ENCODE peak calls at places on chromosomes 1 and 21, in five cellular contexts. One of them, this sample, is unnamed.

GRCh38 chr1:201171063-201172036 is 17.1 kb upstream of the TMEM9 start:
- DNase-seq in IMR-90: peak; percentile 46
- DNase-seq in neuronal stem cell: no peak
- DNase-seq in H9: peak; percentile 62
- DNase-seq in H1: no peak
- DNase-seq in this sample: peak; percentile 82

GRCh38 chr1:203556047-203556851 is 62.3 kb downstream of the OPTC start:
- DNase-seq in IMR-90: peak; percentile 85
- DNase-seq in neuronal stem cell: no peak
- DNase-seq in H9: peak; percentile 66
- DNase-seq in H1: no peak
- DNase-seq in this sample: peak; percentile 75

GRCh38 chr1:98119793-98120192 is 199.0 kb upstream of the DPYD start:
- DNase-seq in IMR-90: peak; percentile 22
- DNase-seq in neuronal stem cell: peak; percentile 23
- DNase-seq in H9: peak; percentile 29
- DNase-seq in H1: no peak
- DNase-seq in this sample: peak; percentile 25

GRCh38 chr1:43978551-43979260 is at the start of gene B4GALT2:
- DNase-seq in IMR-90: no peak
- DNase-seq in neuronal stem cell: no peak
- DNase-seq in H9: peak; percentile 68
- DNase-seq in H1: no peak
- DNase-seq in this sample: no peak

GRCh38 chr1:225754940-225755635 is 22.5 kb upstream of the SRP9 start:
- DNase-seq in IMR-90: peak; percentile 92
- DNase-seq in neuronal stem cell: no peak
- DNase-seq in H9: no peak
- DNase-seq in H1: no peak
- DNase-seq in this sample: peak; percentile 82

GRCh38 chr1:18110968-18111367 is 3.4 kb downstream of the IGSF21 start:
- DNase-seq in IMR-90: no peak
- DNase-seq in neuronal stem cell: no peak
- DNase-seq in H9: peak; percentile 47
- DNase-seq in H1: no peak
- DNase-seq in this sample: no peak

GRCh38 chr1:236877661-236878060 is 82.6 kb downstream of the MTR start:
- DNase-seq in IMR-90: no peak
- DNase-seq in neuronal stem cell: no peak
- DNase-seq in H9: no peak
- DNase-seq in H1: no peak
- DNase-seq in this sample: no peak

GRCh38 chr1:207815913-207816312 is 64.1 kb downstream of the CD46 start:
- DNase-seq in IMR-90: peak; percentile 67
- DNase-seq in neuronal stem cell: no peak
- DNase-seq in H9: no peak
- DNase-seq in H1: no peak
- DNase-seq in this sample: peak; percentile 63

GRCh38 chr1:31182352-31182751 is 57.3 kb downstream of the NKAIN1 start:
- DNase-seq in IMR-90: peak; percentile 97
- DNase-seq in neuronal stem cell: peak; percentile 68
- DNase-seq in H9: peak; percentile 87
- DNase-seq in H1: no peak
- DNase-seq in this sample: peak; percentile 97

GRCh38 chr21:35045539-35046222 is 3.4 kb downstream of the RUNX1 start:
- DNase-seq in IMR-90: no peak
- DNase-seq in neuronal stem cell: no peak
- DNase-seq in H9: no peak
- DNase-seq in H1: no peak
- DNase-seq in this sample: no peak

GRCh38 chr21:35044770-35045538 is 4.1 kb downstream of the RUNX1 start:
- DNase-seq in IMR-90: no peak
- DNase-seq in neuronal stem cell: no peak
- DNase-seq in H9: no peak
- DNase-seq in H1: no peak
- DNase-seq in this sample: no peak

GRCh38 chr21:35046223-35046690 is 2.8 kb downstream of the RUNX1 start:
- DNase-seq in IMR-90: no peak
- DNase-seq in neuronal stem cell: no peak
- DNase-seq in H9: no peak
- DNase-seq in H1: no peak
- DNase-seq in this sample: no peak

GRCh38 chr21:35043549-35043948 is 5.6 kb downstream of the RUNX1 start:
- DNase-seq in IMR-90: no peak
- DNase-seq in neuronal stem cell: no peak
- DNase-seq in H9: no peak
- DNase-seq in H1: no peak
- DNase-seq in this sample: no peak

GRCh38 chr21:35044128-35044527 is 5.0 kb downstream of the RUNX1 start:
- DNase-seq in IMR-90: no peak
- DNase-seq in neuronal stem cell: no peak
- DNase-seq in H9: no peak
- DNase-seq in H1: no peak
- DNase-seq in this sample: no peak
- H3K4me1 ChIP-seq in IMR-90: peaks cover 17% of the 10 kb centered on the region
- H3K4me1 ChIP-seq in neuronal stem cell: peaks cover 8% of the 10 kb centered on the region
- H3K4me1 ChIP-seq in H9: no peaks in the 10 kb centered on the region
- H3K4me1 ChIP-seq in H1: peaks cover 2% of the 10 kb centered on the region
- H3K4me1 ChIP-seq in this sample: peaks cover 8% of the 10 kb centered on the region

DNA sequence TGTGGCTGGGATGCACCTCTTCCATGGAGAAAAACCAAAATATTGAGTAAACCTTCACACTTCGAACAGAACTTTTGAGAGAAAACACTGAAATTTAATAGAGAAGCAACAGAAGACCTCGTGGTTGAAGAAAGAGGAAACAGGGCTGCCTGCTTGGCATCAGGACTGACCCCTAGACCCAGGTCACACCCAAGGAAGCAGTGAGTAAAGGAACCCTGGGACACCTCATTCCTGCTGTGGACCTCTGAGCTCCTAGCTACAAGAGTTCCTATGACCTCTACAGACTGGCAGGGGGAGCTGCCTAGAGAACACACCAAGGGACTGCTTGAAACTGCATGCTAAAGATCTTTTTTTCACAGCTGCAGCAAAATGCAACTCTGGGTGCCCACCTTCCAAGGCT is 67.8 kb downstream of the FASLG start:
- DNase-seq in IMR-90: no peak
- DNase-seq in neuronal stem cell: no peak
- DNase-seq in H9: no peak
- DNase-seq in H1: no peak
- DNase-seq in this sample: no peak
- H4K91ac ChIP-seq in IMR-90: no peak overlapping the region
- H4K91ac ChIP-seq in neuronal stem cell: no peak overlapping the region
- H4K91ac ChIP-seq in H9: no peak overlapping the region
- H4K91ac ChIP-seq in H1: no peak overlapping the region
- H4K91ac ChIP-seq in this sample: no peak overlapping the region

GRCh38 chr21:20276377-20276776 is 721.8 kb upstream of the NCAM2 start:
- DNase-seq in IMR-90: no peak
- DNase-seq in neuronal stem cell: no peak
- DNase-seq in H9: no peak
- DNase-seq in H1: no peak
- DNase-seq in this sample: no peak

GRCh38 chr21:20270365-20271055 is 727.7 kb upstream of the NCAM2 start:
- DNase-seq in IMR-90: no peak
- DNase-seq in neuronal stem cell: no peak
- DNase-seq in H9: no peak
- DNase-seq in H1: no peak
- DNase-seq in this sample: no peak

GRCh38 chr21:20276954-20277353 is 721.3 kb upstream of the NCAM2 start:
- DNase-seq in IMR-90: no peak
- DNase-seq in neuronal stem cell: peak; percentile 3
- DNase-seq in H9: no peak
- DNase-seq in H1: no peak
- DNase-seq in this sample: no peak

DNA sequence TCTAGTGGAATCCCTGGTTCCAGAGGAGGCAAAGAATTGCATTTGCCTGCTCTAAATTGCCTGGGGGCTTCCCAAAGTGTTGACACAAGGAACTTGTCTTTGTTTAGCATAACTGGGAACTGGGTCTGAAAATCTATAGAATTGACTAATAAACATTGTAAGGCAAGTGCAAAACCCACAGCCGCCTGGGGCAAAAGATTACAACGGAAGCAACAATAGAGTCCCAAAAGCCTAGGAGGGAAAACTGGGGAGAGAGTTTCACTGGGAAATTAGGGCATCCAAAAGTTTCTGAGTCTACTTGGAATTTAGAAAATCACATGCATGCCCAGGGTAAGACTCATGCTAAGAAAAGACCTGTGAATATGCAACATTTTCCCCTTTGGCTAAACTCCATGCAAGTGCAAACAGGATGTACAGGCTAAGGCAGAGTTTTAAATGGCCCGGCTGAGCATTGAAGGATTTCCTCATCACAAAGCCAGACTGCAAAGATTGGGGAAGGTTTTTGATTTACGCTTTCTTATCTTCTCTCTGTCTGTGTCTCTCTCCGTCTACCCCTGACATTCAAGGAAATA is 725.3 kb upstream of the NCAM2 start:
- DNase-seq in IMR-90: no peak
- DNase-seq in neuronal stem cell: no peak
- DNase-seq in H9: peak; percentile 27
- DNase-seq in H1: no peak
- DNase-seq in this sample: no peak
- H2BK15ac ChIP-seq in IMR-90: no peak overlapping the region
- H2BK15ac ChIP-seq in neuronal stem cell: no peak overlapping the region
- H2BK15ac ChIP-seq in H9: no peak overlapping the region
- H2BK15ac ChIP-seq in H1: no peak overlapping the region
- H2BK15ac ChIP-seq in this sample: no peak overlapping the region

GRCh38 chr1:10678852-10679251 is 117.6 kb downstream of the CASZ1 start:
- DNase-seq in IMR-90: no peak
- DNase-seq in neuronal stem cell: no peak
- DNase-seq in H9: no peak
- DNase-seq in H1: no peak
- DNase-seq in this sample: no peak
- H3K4me1 ChIP-seq in IMR-90: peaks cover 3% of the 10 kb centered on the region
- H3K4me1 ChIP-seq in neuronal stem cell: peaks cover 50% of the 10 kb centered on the region
- H3K4me1 ChIP-seq in H9: peaks cover 4% of the 10 kb centered on the region
- H3K4me1 ChIP-seq in H1: peaks cover 51% of the 10 kb centered on the region
- H3K4me1 ChIP-seq in this sample: peaks cover 38% of the 10 kb centered on the region

GRCh38 chr1:66197120-66197519 is 336.8 kb upstream of the SGIP1 start:
- DNase-seq in IMR-90: no peak
- DNase-seq in neuronal stem cell: no peak
- DNase-seq in H9: no peak
- DNase-seq in H1: no peak
- DNase-seq in this sample: no peak

DNA sequence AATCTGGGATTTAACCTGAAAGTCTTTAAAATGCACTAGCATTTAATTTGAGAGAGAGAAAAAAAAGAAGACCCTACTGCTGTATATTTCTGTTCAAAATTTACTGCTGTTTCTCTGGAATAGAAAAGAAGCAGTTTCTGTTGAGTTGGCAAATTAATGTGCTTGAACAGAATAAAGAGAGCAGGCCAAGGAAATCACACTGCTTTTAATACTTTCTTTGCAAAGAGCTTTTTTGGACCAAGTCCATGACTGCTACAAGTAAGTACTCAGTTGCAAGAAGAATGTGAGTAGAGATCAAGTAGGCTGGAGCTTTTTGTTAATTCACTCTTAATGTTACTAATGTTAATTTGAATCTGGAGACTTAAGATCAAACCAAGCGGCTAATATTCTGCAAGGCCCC is 336.2 kb upstream of the SGIP1 start:
- DNase-seq in IMR-90: no peak
- DNase-seq in neuronal stem cell: no peak
- DNase-seq in H9: no peak
- DNase-seq in H1: no peak
- DNase-seq in this sample: no peak
- H4K91ac ChIP-seq in IMR-90: no peak overlapping the region
- H4K91ac ChIP-seq in neuronal stem cell: no peak overlapping the region
- H4K91ac ChIP-seq in H9: no peak overlapping the region
- H4K91ac ChIP-seq in H1: no peak overlapping the region
- H4K91ac ChIP-seq in this sample: no peak overlapping the region

GRCh38 chr1:27429029-27429425 is 36.6 kb downstream of the GPR3 start:
- DNase-seq in IMR-90: no peak
- DNase-seq in neuronal stem cell: no peak
- DNase-seq in H9: no peak
- DNase-seq in H1: no peak
- DNase-seq in this sample: peak; percentile 8
- H2BK15ac ChIP-seq in IMR-90: no peak overlapping the region
- H2BK15ac ChIP-seq in neuronal stem cell: no peak overlapping the region
- H2BK15ac ChIP-seq in H9: no peak overlapping the region
- H2BK15ac ChIP-seq in H1: no peak overlapping the region
- H2BK15ac ChIP-seq in this sample: no peak overlapping the region

GRCh38 chr1:27666791-27667254 is 5.2 kb downstream of the IFI6 start:
- DNase-seq in IMR-90: no peak
- DNase-seq in neuronal stem cell: no peak
- DNase-seq in H9: no peak
- DNase-seq in H1: no peak
- DNase-seq in this sample: no peak
- H3K4me1 ChIP-seq in IMR-90: peaks cover 3% of the 10 kb centered on the region
- H3K4me1 ChIP-seq in neuronal stem cell: peaks cover 9% of the 10 kb centered on the region
- H3K4me1 ChIP-seq in H9: peaks cover 5% of the 10 kb centered on the region
- H3K4me1 ChIP-seq in H1: peaks cover 7% of the 10 kb centered on the region
- H3K4me1 ChIP-seq in this sample: peaks cover 8% of the 10 kb centered on the region

DNA sequence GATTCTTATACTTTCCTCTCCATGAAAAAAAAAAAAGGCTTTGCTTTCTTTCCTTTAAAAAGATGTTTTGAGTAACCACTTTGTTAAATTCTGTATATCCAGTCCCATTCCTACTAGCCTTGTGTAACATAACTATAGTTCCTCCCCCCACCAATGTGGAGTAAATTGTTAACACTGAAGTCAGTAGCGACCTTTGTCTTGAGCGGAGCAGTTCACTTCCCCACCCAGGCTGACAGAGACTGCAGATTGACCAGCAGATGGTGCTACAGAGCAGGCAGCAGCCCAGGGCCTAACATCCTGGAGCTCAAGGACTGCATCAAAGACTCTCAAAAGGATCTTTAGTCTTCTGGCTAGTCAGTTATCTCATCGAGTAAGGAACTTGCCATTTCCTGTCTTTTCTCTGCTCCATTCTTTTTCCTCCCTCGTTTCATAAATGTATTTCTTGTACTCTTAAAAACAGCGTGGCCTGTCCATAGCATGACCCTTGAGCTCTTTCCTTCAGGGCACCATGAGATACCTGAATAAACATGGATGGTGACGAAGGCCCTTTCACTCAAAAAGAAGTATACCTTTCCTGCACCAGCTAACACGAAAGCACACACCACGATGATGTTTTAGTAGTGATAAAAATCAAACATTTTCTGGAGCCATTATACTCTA is 503.5 kb upstream of the PKN2 start:
- DNase-seq in IMR-90: peak; percentile 79
- DNase-seq in neuronal stem cell: peak; percentile 80
- DNase-seq in H9: peak; percentile 86
- DNase-seq in H1: peak; percentile 78
- DNase-seq in this sample: peak; percentile 70
- H4K91ac ChIP-seq in IMR-90: no peak overlapping the region
- H4K91ac ChIP-seq in neuronal stem cell: no peak overlapping the region
- H4K91ac ChIP-seq in H9: no peak overlapping the region
- H4K91ac ChIP-seq in H1: no peak overlapping the region
- H4K91ac ChIP-seq in this sample: no peak overlapping the region

GRCh38 chr1:185734929-185735666 is 907 bp downstream of the HMCN1 start:
- DNase-seq in IMR-90: peak; percentile 22
- DNase-seq in neuronal stem cell: no peak
- DNase-seq in H9: no peak
- DNase-seq in H1: no peak
- DNase-seq in this sample: peak; percentile 25

GRCh38 chr1:185735667-185736105 is 1.5 kb downstream of the HMCN1 start:
- DNase-seq in IMR-90: peak; percentile 7
- DNase-seq in neuronal stem cell: no peak
- DNase-seq in H9: no peak
- DNase-seq in H1: no peak
- DNase-seq in this sample: peak; percentile 32

GRCh38 chr1:185732941-185733340 is 1.2 kb upstream of the HMCN1 start:
- DNase-seq in IMR-90: no peak
- DNase-seq in neuronal stem cell: no peak
- DNase-seq in H9: no peak
- DNase-seq in H1: no peak
- DNase-seq in this sample: peak; percentile 9

GRCh38 chr1:185731446-185731845 is 2.7 kb upstream of the HMCN1 start:
- DNase-seq in IMR-90: no peak
- DNase-seq in neuronal stem cell: no peak
- DNase-seq in H9: no peak
- DNase-seq in H1: no peak
- DNase-seq in this sample: no peak

GRCh38 chr1:185733818-185734709 is at the start of gene HMCN1:
- DNase-seq in IMR-90: peak; percentile 65
- DNase-seq in neuronal stem cell: peak; percentile 72
- DNase-seq in H9: peak; percentile 93
- DNase-seq in H1: peak; percentile 51
- DNase-seq in this sample: peak; percentile 83
- H2BK15ac ChIP-seq in IMR-90: no peak within 1 kb of the TSS
- H2BK15ac ChIP-seq in neuronal stem cell: peak within 1 kb of the TSS; percentile 7
- H2BK15ac ChIP-seq in H9: no peak within 1 kb of the TSS
- H2BK15ac ChIP-seq in H1: peak within 1 kb of the TSS; percentile 93
- H2BK15ac ChIP-seq in this sample: no peak within 1 kb of the TSS